ENCODE peak calls at places on chromosomes 7 and 10, in nine cellular contexts. One of them, this sample, is unnamed.

GRCh38 chr10:5550621-5551530 is 26.1 kb downstream of the CALML3 start:
- DNase-seq in C1 segment of cervical spinal cord: no peak
- DNase-seq in cardiac fibroblast: peak
- DNase-seq in GM04504: no peak
- DNase-seq in BJ: no peak
- DNase-seq in IMR-90: peak
- DNase-seq in NCI-H460: no peak
- DNase-seq in HTR-8/SVneo: no peak
- DNase-seq in mesendoderm: no peak
- DNase-seq in this sample: no peak

GRCh38 chr7:128191136-128191844 is 49.8 kb upstream of the LEP start:
- DNase-seq in BJ: no peak
- DNase-seq in cardiac fibroblast: no peak
- DNase-seq in mesendoderm: peak
- DNase-seq in NCI-H460: no peak
- DNase-seq in C1 segment of cervical spinal cord: no peak
- DNase-seq in HTR-8/SVneo: no peak
- DNase-seq in IMR-90: no peak
- DNase-seq in GM04504: no peak
- DNase-seq in this sample: no peak

GRCh38 chr10:31622993-31623392 is 304.0 kb downstream of the ZEB1 start:
- DNase-seq in GM04504: peak
- DNase-seq in HTR-8/SVneo: no peak
- DNase-seq in cardiac fibroblast: peak
- DNase-seq in NCI-H460: no peak
- DNase-seq in mesendoderm: peak
- DNase-seq in IMR-90: peak
- DNase-seq in BJ: peak
- DNase-seq in C1 segment of cervical spinal cord: no peak
- DNase-seq in this sample: no peak

GRCh38 chr7:6155596-6155995 is 116.8 kb downstream of the CYTH3 start:
- DNase-seq in C1 segment of cervical spinal cord: no peak
- DNase-seq in mesendoderm: no peak
- DNase-seq in BJ: no peak
- DNase-seq in HTR-8/SVneo: no peak
- DNase-seq in GM04504: no peak
- DNase-seq in cardiac fibroblast: no peak
- DNase-seq in NCI-H460: no peak
- DNase-seq in IMR-90: no peak
- DNase-seq in this sample: no peak

GRCh38 chr7:18292584-18292983 is 203.0 kb upstream of the HDAC9 start:
- DNase-seq in GM04504: no peak
- DNase-seq in cardiac fibroblast: no peak
- DNase-seq in mesendoderm: no peak
- DNase-seq in IMR-90: no peak
- DNase-seq in HTR-8/SVneo: no peak
- DNase-seq in C1 segment of cervical spinal cord: no peak
- DNase-seq in NCI-H460: no peak
- DNase-seq in BJ: no peak
- DNase-seq in this sample: no peak

GRCh38 chr10:35565602-35566061 is 39.5 kb upstream of the GJD4 start:
- DNase-seq in IMR-90: peak
- DNase-seq in BJ: no peak
- DNase-seq in NCI-H460: no peak
- DNase-seq in cardiac fibroblast: peak
- DNase-seq in GM04504: no peak
- DNase-seq in mesendoderm: no peak
- DNase-seq in C1 segment of cervical spinal cord: no peak
- DNase-seq in HTR-8/SVneo: no peak
- DNase-seq in this sample: no peak

GRCh38 chr7:26233902-26234511 is 32.5 kb downstream of the CBX3 start:
- DNase-seq in BJ: no peak
- DNase-seq in IMR-90: no peak
- DNase-seq in cardiac fibroblast: no peak
- DNase-seq in HTR-8/SVneo: no peak
- DNase-seq in mesendoderm: no peak
- DNase-seq in C1 segment of cervical spinal cord: no peak
- DNase-seq in NCI-H460: no peak
- DNase-seq in GM04504: no peak
- DNase-seq in this sample: no peak

GRCh38 chr7:98515201-98515600 is 101.9 kb upstream of the NPTX2 start:
- DNase-seq in BJ: no peak
- DNase-seq in HTR-8/SVneo: no peak
- DNase-seq in NCI-H460: no peak
- DNase-seq in mesendoderm: no peak
- DNase-seq in C1 segment of cervical spinal cord: no peak
- DNase-seq in IMR-90: no peak
- DNase-seq in cardiac fibroblast: no peak
- DNase-seq in GM04504: no peak
- DNase-seq in this sample: no peak

GRCh38 chr10:127082651-127083050 is 113.7 kb downstream of the INSYN2A start:
- DNase-seq in BJ: no peak
- DNase-seq in C1 segment of cervical spinal cord: no peak
- DNase-seq in GM04504: no peak
- DNase-seq in NCI-H460: no peak
- DNase-seq in cardiac fibroblast: no peak
- DNase-seq in IMR-90: no peak
- DNase-seq in HTR-8/SVneo: no peak
- DNase-seq in mesendoderm: no peak
- DNase-seq in this sample: no peak

GRCh38 chr7:87816389-87816788 is 59.8 kb downstream of the SLC25A40 start:
- DNase-seq in BJ: no peak
- DNase-seq in GM04504: no peak
- DNase-seq in IMR-90: no peak
- DNase-seq in mesendoderm: no peak
- DNase-seq in HTR-8/SVneo: no peak
- DNase-seq in NCI-H460: no peak
- DNase-seq in C1 segment of cervical spinal cord: no peak
- DNase-seq in cardiac fibroblast: no peak
- DNase-seq in this sample: no peak

GRCh38 chr7:104156842-104157277 is 51.0 kb downstream of the ORC5 start:
- DNase-seq in IMR-90: peak
- DNase-seq in GM04504: no peak
- DNase-seq in NCI-H460: peak
- DNase-seq in BJ: no peak
- DNase-seq in HTR-8/SVneo: no peak
- DNase-seq in mesendoderm: peak
- DNase-seq in C1 segment of cervical spinal cord: no peak
- DNase-seq in cardiac fibroblast: peak
- DNase-seq in this sample: no peak

GRCh38 chr10:127527891-127528290 is 21.2 kb upstream of the NPS start:
- DNase-seq in mesendoderm: peak
- DNase-seq in BJ: no peak
- DNase-seq in HTR-8/SVneo: no peak
- DNase-seq in NCI-H460: no peak
- DNase-seq in C1 segment of cervical spinal cord: no peak
- DNase-seq in cardiac fibroblast: no peak
- DNase-seq in GM04504: no peak
- DNase-seq in IMR-90: no peak
- DNase-seq in this sample: no peak

GRCh38 chr7:63789378-63790176 is 209.1 kb upstream of the ZNF722 start:
- DNase-seq in cardiac fibroblast: no peak
- DNase-seq in mesendoderm: no peak
- DNase-seq in IMR-90: no peak
- DNase-seq in C1 segment of cervical spinal cord: no peak
- DNase-seq in BJ: no peak
- DNase-seq in GM04504: no peak
- DNase-seq in NCI-H460: no peak
- DNase-seq in HTR-8/SVneo: no peak
- DNase-seq in this sample: no peak

GRCh38 chr10:67402620-67403019 is 293.4 kb downstream of the CTNNA3 start:
- DNase-seq in C1 segment of cervical spinal cord: no peak
- DNase-seq in HTR-8/SVneo: no peak
- DNase-seq in IMR-90: no peak
- DNase-seq in mesendoderm: no peak
- DNase-seq in BJ: no peak
- DNase-seq in NCI-H460: no peak
- DNase-seq in cardiac fibroblast: no peak
- DNase-seq in GM04504: no peak
- DNase-seq in this sample: no peak

GRCh38 chr7:113179313-113179712 is 61.0 kb upstream of the SMIM30 start:
- DNase-seq in GM04504: no peak
- DNase-seq in HTR-8/SVneo: no peak
- DNase-seq in IMR-90: peak
- DNase-seq in NCI-H460: no peak
- DNase-seq in mesendoderm: no peak
- DNase-seq in cardiac fibroblast: peak
- DNase-seq in BJ: no peak
- DNase-seq in C1 segment of cervical spinal cord: no peak
- DNase-seq in this sample: peak

GRCh38 chr10:58756126-58756525 is 243.5 kb downstream of the BICC1 start:
- DNase-seq in HTR-8/SVneo: no peak
- DNase-seq in BJ: no peak
- DNase-seq in NCI-H460: no peak
- DNase-seq in cardiac fibroblast: peak
- DNase-seq in C1 segment of cervical spinal cord: no peak
- DNase-seq in IMR-90: peak
- DNase-seq in mesendoderm: no peak
- DNase-seq in GM04504: no peak
- DNase-seq in this sample: no peak

GRCh38 chr7:30062587-30062986 is 34.4 kb downstream of the PLEKHA8 start:
- DNase-seq in GM04504: no peak
- DNase-seq in IMR-90: peak
- DNase-seq in HTR-8/SVneo: peak
- DNase-seq in NCI-H460: peak
- DNase-seq in cardiac fibroblast: peak
- DNase-seq in C1 segment of cervical spinal cord: no peak
- DNase-seq in BJ: no peak
- DNase-seq in mesendoderm: peak
- DNase-seq in this sample: no peak

GRCh38 chr7:44587843-44588711 is 6.0 kb upstream of the TMED4 start:
- DNase-seq in GM04504: no peak
- DNase-seq in BJ: no peak
- DNase-seq in IMR-90: peak
- DNase-seq in C1 segment of cervical spinal cord: no peak
- DNase-seq in NCI-H460: peak
- DNase-seq in HTR-8/SVneo: no peak
- DNase-seq in mesendoderm: no peak
- DNase-seq in cardiac fibroblast: peak
- DNase-seq in this sample: peak

GRCh38 chr7:92750961-92751360 is 85.4 kb downstream of the CDK6 start:
- DNase-seq in mesendoderm: no peak
- DNase-seq in GM04504: no peak
- DNase-seq in IMR-90: peak
- DNase-seq in HTR-8/SVneo: no peak
- DNase-seq in cardiac fibroblast: peak
- DNase-seq in C1 segment of cervical spinal cord: no peak
- DNase-seq in NCI-H460: peak
- DNase-seq in BJ: no peak
- DNase-seq in this sample: no peak

GRCh38 chr10:104641150-104642000 is at the start of gene SORCS3:
- DNase-seq in cardiac fibroblast: no peak
- DNase-seq in GM04504: no peak
- DNase-seq in NCI-H460: no peak
- DNase-seq in BJ: no peak
- DNase-seq in C1 segment of cervical spinal cord: no peak
- DNase-seq in HTR-8/SVneo: no peak
- DNase-seq in IMR-90: no peak
- DNase-seq in mesendoderm: peak
- DNase-seq in this sample: no peak

GRCh38 chr10:132229834-132230556 is 43.2 kb downstream of the DPYSL4 start:
- DNase-seq in BJ: no peak
- DNase-seq in GM04504: no peak
- DNase-seq in IMR-90: no peak
- DNase-seq in NCI-H460: no peak
- DNase-seq in C1 segment of cervical spinal cord: no peak
- DNase-seq in mesendoderm: no peak
- DNase-seq in cardiac fibroblast: no peak
- DNase-seq in HTR-8/SVneo: no peak
- DNase-seq in this sample: peak

GRCh38 chr7:106036004-106036403 is 72.9 kb downstream of the CDHR3 start:
- DNase-seq in NCI-H460: no peak
- DNase-seq in GM04504: no peak
- DNase-seq in HTR-8/SVneo: no peak
- DNase-seq in mesendoderm: no peak
- DNase-seq in cardiac fibroblast: no peak
- DNase-seq in C1 segment of cervical spinal cord: no peak
- DNase-seq in IMR-90: no peak
- DNase-seq in BJ: no peak
- DNase-seq in this sample: no peak

GRCh38 chr7:79290841-79291497 is 162.5 kb downstream of the MAGI2 start:
- DNase-seq in BJ: no peak
- DNase-seq in C1 segment of cervical spinal cord: no peak
- DNase-seq in NCI-H460: no peak
- DNase-seq in mesendoderm: no peak
- DNase-seq in HTR-8/SVneo: no peak
- DNase-seq in GM04504: no peak
- DNase-seq in IMR-90: peak
- DNase-seq in cardiac fibroblast: peak
- DNase-seq in this sample: peak

GRCh38 chr10:15877836-15878576 is 17.7 kb upstream of the MINDY3 start:
- DNase-seq in NCI-H460: no peak
- DNase-seq in mesendoderm: peak
- DNase-seq in cardiac fibroblast: no peak
- DNase-seq in BJ: no peak
- DNase-seq in GM04504: no peak
- DNase-seq in IMR-90: no peak
- DNase-seq in C1 segment of cervical spinal cord: no peak
- DNase-seq in HTR-8/SVneo: no peak
- DNase-seq in this sample: no peak

GRCh38 chr7:81462672-81463071 is 307.2 kb downstream of the HGF start:
- DNase-seq in IMR-90: peak
- DNase-seq in C1 segment of cervical spinal cord: no peak
- DNase-seq in cardiac fibroblast: peak
- DNase-seq in mesendoderm: no peak
- DNase-seq in BJ: no peak
- DNase-seq in NCI-H460: no peak
- DNase-seq in HTR-8/SVneo: no peak
- DNase-seq in GM04504: no peak
- DNase-seq in this sample: no peak

GRCh38 chr10:92729886-92730285 is 40.1 kb downstream of the HHEX start:
- DNase-seq in BJ: no peak
- DNase-seq in HTR-8/SVneo: no peak
- DNase-seq in GM04504: no peak
- DNase-seq in mesendoderm: no peak
- DNase-seq in IMR-90: no peak
- DNase-seq in C1 segment of cervical spinal cord: no peak
- DNase-seq in NCI-H460: no peak
- DNase-seq in cardiac fibroblast: no peak
- DNase-seq in this sample: no peak

GRCh38 chr7:22482476-22482875 is 17.5 kb downstream of the STEAP1B start:
- DNase-seq in mesendoderm: no peak
- DNase-seq in NCI-H460: no peak
- DNase-seq in GM04504: no peak
- DNase-seq in HTR-8/SVneo: no peak
- DNase-seq in C1 segment of cervical spinal cord: no peak
- DNase-seq in IMR-90: no peak
- DNase-seq in cardiac fibroblast: no peak
- DNase-seq in BJ: no peak
- DNase-seq in this sample: no peak

GRCh38 chr10:66746711-66747110 is 179.1 kb upstream of the LRRTM3 start:
- DNase-seq in mesendoderm: no peak
- DNase-seq in GM04504: no peak
- DNase-seq in BJ: no peak
- DNase-seq in cardiac fibroblast: peak
- DNase-seq in HTR-8/SVneo: no peak
- DNase-seq in NCI-H460: no peak
- DNase-seq in C1 segment of cervical spinal cord: no peak
- DNase-seq in IMR-90: no peak
- DNase-seq in this sample: no peak